ENCODE peak calls at places on chromosomes 6 and 20, in ten cellular contexts. I is endodermal cell; D is CD8-positive, alpha-beta memory T cell; P is H9; F is foreskin keratinocyte; Y is CD8-positive, alpha-beta T cell; B is fibroblast of lung; J is OCI-LY7; L is stomach; R is brain microvascular endothelial cell. E is an unnamed sample.
A peak's percentile ranks its signal among the peaks of the same experiment; 100 is the strongest.

GRCh38 chr20:63497138-63497945 is 1.5 kb downstream of the EEF1A2 start:
- DNase-seq in D (peak; percentile 45), L (no peak), J (no peak), B (no peak), P (peak; percentile 33), I (no peak), F (no peak), R (no peak), Y (no peak), E (no peak)

GRCh38 chr6:45900808-45901752 is 114.6 kb downstream of the CLIC5 start:
- DNase-seq in D (no peak), B (peak; percentile 39), Y (no peak), R (peak; percentile 31), L (no peak), I (peak; percentile 61), F (no peak), P (peak; percentile 37), J (no peak), E (no peak)

GRCh38 chr20:50366270-50367103 is 143.7 kb upstream of the PTPN1 start:
- DNase-seq in L (peak; percentile 95), B (peak; percentile 95), Y (no peak), R (peak; percentile 40), I (no peak), P (no peak), D (no peak), F (no peak), J (no peak), E (no peak)

GRCh38 chr6:128696651-128697391 is 176.4 kb upstream of the PTPRK start:
- DNase-seq in J (no peak), R (peak; percentile 74), F (peak; percentile 53), Y (no peak), B (peak; percentile 63), I (no peak), L (no peak), P (no peak), D (no peak), E (no peak)

GRCh38 chr20:24697411-24697810 is 228.0 kb downstream of the SYNDIG1 start:
- DNase-seq in F (no peak), R (no peak), J (no peak), I (peak; percentile 12), P (peak; percentile 8), D (no peak), L (no peak), Y (no peak), B (no peak), E (no peak)

GRCh38 chr20:25659999-25660398 is 36.2 kb upstream of the NANP start:
- DNase-seq in Y (no peak), R (no peak), B (no peak), D (no peak), I (no peak), L (no peak), P (no peak), F (peak; percentile 5), J (no peak), E (no peak)

GRCh38 chr6:116444092-116444491 is 17.1 kb upstream of the CALHM6 start:
- DNase-seq in P (no peak), F (no peak), B (peak; percentile 68), D (no peak), R (peak; percentile 28), L (no peak), I (no peak), Y (no peak), J (peak; percentile 44), E (no peak)

GRCh38 chr6:107634147-107635057 is 144.5 kb downstream of the SOBP start:
- DNase-seq in L (no peak), F (no peak), B (no peak), I (no peak), R (no peak), D (no peak), J (no peak), Y (no peak), P (no peak), E (no peak)

GRCh38 chr20:39877792-39878191 is 811.2 kb downstream of the MAFB start:
- DNase-seq in D (no peak), P (no peak), L (no peak), F (no peak), R (no peak), J (no peak), B (no peak), Y (no peak), I (no peak), E (no peak)

GRCh38 chr6:2124260-2124709 is 121.1 kb downstream of the GMDS start:
- DNase-seq in L (no peak), R (no peak), I (no peak), J (no peak), B (peak; percentile 80), D (no peak), Y (no peak), F (no peak), P (no peak), E (no peak)

GRCh38 chr6:150987371-150987828 is 121.9 kb downstream of the MTHFD1L start:
- DNase-seq in F (no peak), R (no peak), J (no peak), P (no peak), L (no peak), Y (peak; percentile 56), I (no peak), D (peak; percentile 63), B (no peak), E (no peak)

GRCh38 chr20:21613512-21613911 is 92.0 kb upstream of the PAX1 start:
- DNase-seq in F (peak; percentile 4), J (no peak), L (peak; percentile 26), P (no peak), I (no peak), B (no peak), D (no peak), R (no peak), Y (no peak), E (no peak)

GRCh38 chr6:41278699-41279405 is 7.6 kb downstream of the TREM1 start:
- DNase-seq in R (peak; percentile 61), F (no peak), L (peak; percentile 65), D (peak; percentile 70), J (peak; percentile 72), P (peak; percentile 88), B (peak; percentile 55), I (peak; percentile 92), Y (peak; percentile 75), E (no peak)

GRCh38 chr6:107534762-107535161 is 44.8 kb downstream of the SOBP start:
- DNase-seq in R (no peak), L (no peak), P (no peak), I (peak; percentile 55), F (no peak), Y (no peak), B (no peak), D (no peak), J (no peak), E (no peak)

GRCh38 chr20:47479093-47479492 is 22.6 kb upstream of the NCOA3 start:
- DNase-seq in F (no peak), P (no peak), J (peak; percentile 56), D (no peak), L (no peak), B (no peak), R (no peak), Y (no peak), I (no peak), E (no peak)

GRCh38 chr20:22716824-22717351 is 132.5 kb upstream of the FOXA2 start:
- DNase-seq in L (peak; percentile 46), R (no peak), I (no peak), F (no peak), Y (no peak), D (no peak), J (no peak), B (peak; percentile 6), P (no peak), E (no peak)

DNA sequence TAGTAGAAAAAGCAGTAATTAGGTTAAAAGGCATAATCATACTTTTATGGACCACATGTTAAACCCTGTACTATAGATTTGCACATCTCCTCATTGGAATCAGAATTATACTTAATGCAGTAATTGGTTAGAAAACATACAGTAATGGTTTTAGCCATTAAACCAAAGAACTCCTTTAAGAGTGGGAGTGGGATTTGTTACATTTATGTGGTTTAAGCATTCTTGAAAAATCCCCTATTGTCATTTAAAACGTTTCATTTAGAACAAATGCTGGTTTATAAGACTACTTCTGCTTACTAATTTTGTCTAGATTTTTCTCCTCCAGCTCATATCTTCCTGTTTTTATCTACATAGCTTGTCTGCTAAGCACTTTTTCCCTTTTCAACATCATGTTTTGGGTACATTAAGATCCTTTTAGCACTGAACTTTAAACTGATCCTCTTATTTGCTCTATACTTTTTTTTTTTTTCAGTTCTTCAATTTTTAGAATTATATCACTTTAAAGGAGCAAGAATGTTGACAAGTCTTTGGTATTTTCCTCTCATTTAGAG is 81.0 kb downstream of the SESN1 start:
- DNase-seq in R (no peak), J (no peak), I (no peak), P (no peak), Y (no peak), F (no peak), L (no peak), B (no peak), D (no peak), E (no peak)
- H3K27ac ChIP-seq in R (no peak overlapping the region), J (no peak overlapping the region), I (no peak overlapping the region), P (no peak overlapping the region), Y (no peak overlapping the region), F (no peak overlapping the region), L (no peak overlapping the region), B (no peak overlapping the region), D (no peak overlapping the region), E (peak overlapping the region; percentile 23)

DNA sequence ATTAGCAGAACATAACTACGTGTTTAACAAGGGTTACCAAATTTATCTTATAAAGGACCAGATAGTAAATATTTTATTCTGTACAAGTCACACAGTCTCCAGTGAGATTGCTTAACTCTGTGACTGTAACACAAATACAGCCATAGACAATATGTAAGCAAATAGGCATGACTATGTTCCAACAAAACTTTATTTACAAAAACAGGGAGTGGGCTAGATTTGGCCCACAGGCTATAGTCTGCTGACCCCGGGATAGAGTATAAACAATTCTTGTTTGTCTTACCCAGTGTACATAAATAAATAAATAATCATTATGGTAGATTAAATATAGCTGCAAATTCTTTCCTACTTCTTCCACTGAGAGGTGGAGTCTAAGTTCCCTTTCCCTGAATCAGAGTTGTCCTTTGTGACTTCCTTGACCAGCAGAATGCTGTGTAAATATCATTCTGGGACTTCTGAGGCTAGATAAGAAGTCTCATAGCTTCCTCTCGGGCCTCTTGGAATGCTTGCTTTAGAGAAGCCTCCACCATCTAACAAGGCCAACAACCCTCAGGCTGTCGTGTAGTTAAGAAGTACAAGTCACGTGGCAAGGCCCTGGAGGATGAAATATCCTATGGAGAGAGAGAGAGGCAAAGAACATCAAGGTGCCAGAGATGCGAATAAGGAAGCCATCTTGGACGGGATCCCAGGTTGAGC is 59.1 kb upstream of the TMEM244 start:
- DNase-seq in Y (no peak), L (no peak), D (no peak), P (no peak), R (peak; percentile 79), J (no peak), I (no peak), B (no peak), F (no peak), E (no peak)
- H3K27ac ChIP-seq in Y (no peak overlapping the region), L (no peak overlapping the region), D (no peak overlapping the region), P (no peak overlapping the region), R (peak overlapping the region; percentile 26), J (no peak overlapping the region), I (no peak overlapping the region), B (no peak overlapping the region), F (no peak overlapping the region), E (no peak overlapping the region)

GRCh38 chr6:16483315-16483875 is 245.0 kb downstream of the GMPR start:
- DNase-seq in Y (no peak), J (no peak), L (no peak), B (no peak), D (peak; percentile 55), I (no peak), R (no peak), P (no peak), F (no peak), E (no peak)
- H3K27ac ChIP-seq in Y (peak overlapping the region; percentile 20), J (no peak overlapping the region), L (no peak overlapping the region), B (no peak overlapping the region), D (no peak overlapping the region), I (no peak overlapping the region), R (no peak overlapping the region), P (no peak overlapping the region), F (no peak overlapping the region), E (no peak overlapping the region)

GRCh38 chr6:167849846-167850459 is 23.2 kb downstream of the AFDN start:
- DNase-seq in I (peak; percentile 67), Y (no peak), P (no peak), B (no peak), R (no peak), F (peak; percentile 85), L (peak; percentile 54), J (no peak), D (no peak), E (no peak)
- H3K27ac ChIP-seq in I (no peak overlapping the region), Y (no peak overlapping the region), P (peak overlapping the region; percentile 12), B (no peak overlapping the region), R (peak overlapping the region; percentile 30), F (peak overlapping the region; percentile 95), L (peak overlapping the region; percentile 69), J (no peak overlapping the region), D (no peak overlapping the region), E (no peak overlapping the region)